ENCODE peak calls at places on chromosome 20, in seven cellular contexts. W is naive thymus-derived CD4-positive, alpha-beta T cell; G is lower lobe of right lung; D is Peyer's patch; N is cardiac muscle cell; M is heart right ventricle; A is psoas muscle. Y is an unnamed sample. For H3K36me3, the result is how much of the 10 kb centered on the place peaks cover.

GRCh38 chr20:56400001-56400640 is 7.7 kb downstream of the CSTF1 start:
- DNase-seq in W (peak), G (no peak), D (no peak), N (peak), M (no peak), A (no peak), Y (peak)

GRCh38 chr20:58621906-58622548 is 29.1 kb upstream of the STX16 start:
- DNase-seq in W (no peak), G (no peak), D (peak), N (no peak), M (no peak), A (no peak), Y (no peak)

GRCh38 chr20:13858496-13859270 is 73.9 kb downstream of the NDUFAF5 start:
- DNase-seq in W (no peak), G (no peak), D (no peak), N (no peak), M (no peak), A (no peak), Y (no peak)

GRCh38 chr20:32752458-32753250 is 9.4 kb upstream of the COMMD7 start:
- DNase-seq in W (no peak), G (no peak), D (no peak), N (peak), M (no peak), A (no peak), Y (no peak)

GRCh38 chr20:33209789-33210188 is 7.4 kb upstream of the BPIFA3 start:
- DNase-seq in W (peak), G (peak), D (peak), N (peak), M (peak), A (peak), Y (peak)

GRCh38 chr20:25476106-25477105 is 68.9 kb downstream of the GINS1 start:
- DNase-seq in W (no peak), G (no peak), D (no peak), N (no peak), M (no peak), A (no peak), Y (no peak)

GRCh38 chr20:19404836-19405235 is 192.4 kb downstream of the SLC24A3 start:
- DNase-seq in W (no peak), G (no peak), D (no peak), N (no peak), M (no peak), A (no peak), Y (no peak)

GRCh38 chr20:32457476-32457986 is 99.4 kb downstream of the ASXL1 start:
- DNase-seq in W (no peak), G (peak), D (no peak), N (peak), M (peak), A (peak), Y (no peak)

GRCh38 chr20:59603727-59604608 is at the start of gene PHACTR3:
- DNase-seq in W (no peak), G (no peak), D (no peak), N (no peak), M (no peak), A (no peak), Y (no peak)

GRCh38 chr20:33407251-33407650 is 5.9 kb upstream of the CDK5RAP1 start:
- DNase-seq in W (no peak), G (no peak), D (no peak), N (no peak), M (no peak), A (no peak), Y (no peak)

GRCh38 chr20:51710503-51710902 is 57.7 kb downstream of the ATP9A start:
- DNase-seq in W (no peak), G (no peak), D (no peak), N (no peak), M (no peak), A (no peak), Y (no peak)

GRCh38 chr20:53751394-53752368 is 158.0 kb upstream of the ZNF217 start:
- DNase-seq in W (peak), G (no peak), D (no peak), N (peak), M (no peak), A (no peak), Y (no peak)

GRCh38 chr20:25356294-25356933 is 34.2 kb downstream of the ABHD12 start:
- DNase-seq in W (no peak), G (no peak), D (no peak), N (no peak), M (no peak), A (no peak), Y (no peak)

GRCh38 chr20:10651227-10651990 is 22.4 kb downstream of the JAG1 start:
- DNase-seq in W (no peak), G (no peak), D (no peak), N (no peak), M (no peak), A (no peak), Y (no peak)

GRCh38 chr20:25378189-25378883 is 12.3 kb downstream of the ABHD12 start:
- DNase-seq in W (no peak), G (no peak), D (no peak), N (no peak), M (no peak), A (no peak), Y (no peak)

GRCh38 chr20:57653910-57654309 is 33.7 kb upstream of the ZBP1 start:
- DNase-seq in W (no peak), G (peak), D (no peak), N (no peak), M (no peak), A (peak), Y (no peak)

GRCh38 chr20:57503035-57503658 is 21.8 kb downstream of the CTCFL start:
- DNase-seq in W (no peak), G (no peak), D (no peak), N (no peak), M (no peak), A (no peak), Y (no peak)

GRCh38 chr20:325889-326644 is 715 bp downstream of the SOX12 start:
- DNase-seq in W (peak), G (peak), D (peak), N (peak), M (peak), A (peak), Y (peak)

GRCh38 chr20:41168281-41169183 is 31.2 kb downstream of the PLCG1 start:
- DNase-seq in W (no peak), G (peak), D (peak), N (no peak), M (no peak), A (peak), Y (no peak)

GRCh38 chr20:33653900-33654596 is 8.1 kb upstream of the C20orf144 start:
- DNase-seq in W (no peak), G (peak), D (peak), N (no peak), M (no peak), A (no peak), Y (no peak)

DNA sequence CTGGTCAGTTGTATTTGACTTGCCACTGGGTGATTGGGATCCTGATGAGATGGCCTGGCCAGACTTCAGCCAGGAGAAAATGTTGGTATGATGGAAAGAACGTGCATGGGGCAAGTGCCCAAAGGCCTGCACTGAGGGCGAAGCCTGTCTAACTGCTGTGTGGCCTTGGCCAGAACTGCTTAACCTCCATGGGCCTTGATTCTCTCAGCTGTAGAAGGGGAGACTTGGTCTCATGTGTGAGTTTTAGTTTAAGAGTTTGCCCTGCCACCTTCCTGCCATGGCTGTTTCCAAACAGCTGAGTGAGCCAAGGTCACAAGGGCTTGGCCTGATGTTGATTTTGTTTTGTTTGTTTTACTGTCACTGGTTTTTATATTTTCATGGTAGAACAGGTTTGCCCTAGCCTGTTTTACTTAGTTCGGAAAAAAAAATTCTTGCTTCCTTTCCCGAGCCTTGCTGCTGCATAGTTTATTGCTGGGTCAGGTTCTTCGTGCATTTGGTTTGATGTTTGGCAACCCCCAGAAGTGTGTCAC is 35.3 kb downstream of the DSTN start:
- DNase-seq in W (no peak), G (no peak), D (no peak), N (no peak), M (no peak), A (no peak), Y (no peak)
- H3K36me3 ChIP-seq in W (under half), G (half or more), D (under half), N (half or more), M (half or more), A (half or more), Y (under half)

GRCh38 chr20:3323398-3323797 is 84.1 kb downstream of the DNAAF9 start:
- DNase-seq in W (no peak), G (no peak), D (no peak), N (no peak), M (no peak), A (no peak), Y (no peak)
- H3K36me3 ChIP-seq in W (under half), G (half or more), D (under half), N (under half), M (half or more), A (half or more), Y (under half)

DNA sequence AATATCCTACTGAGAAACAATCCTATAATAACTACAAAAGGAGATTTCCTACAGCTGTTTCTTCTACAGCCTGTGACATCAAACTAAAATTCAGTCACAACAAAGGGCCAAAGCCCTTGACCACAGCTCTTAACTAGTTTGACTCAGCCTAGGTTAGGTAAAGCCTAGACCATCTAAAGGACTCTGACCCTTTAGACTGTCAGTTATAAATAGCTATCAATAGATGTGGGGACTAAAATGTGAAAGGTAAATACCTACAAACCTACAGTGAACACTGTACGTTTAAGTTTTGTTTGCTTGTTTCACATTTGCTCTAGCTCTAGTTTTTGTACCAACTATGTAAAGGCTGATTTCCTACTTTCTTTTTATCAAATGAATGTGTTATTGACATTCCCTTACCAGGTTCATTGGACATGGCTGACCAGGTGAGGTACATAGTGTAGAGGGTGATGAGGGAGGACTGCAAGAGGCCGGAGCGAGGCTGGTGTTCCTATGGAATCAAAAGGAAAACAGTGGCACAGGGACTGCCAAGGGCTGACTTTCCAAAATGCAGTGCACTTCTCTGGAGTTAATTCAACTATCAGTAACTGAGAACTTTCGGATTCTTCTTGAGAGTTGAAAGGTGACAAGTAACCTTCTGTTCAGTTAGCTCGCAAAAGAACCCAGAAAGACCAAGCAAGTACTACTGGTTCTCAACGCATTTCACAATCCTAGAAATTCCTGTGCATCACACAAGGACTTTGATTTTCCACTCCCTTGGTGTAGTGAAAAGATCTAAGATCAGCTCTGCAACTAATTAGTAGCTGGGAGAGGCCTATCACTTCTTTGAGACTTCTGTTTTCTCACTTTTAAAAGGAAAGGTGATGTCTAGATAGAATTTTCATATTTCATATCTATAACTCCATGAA is 17.2 kb downstream of the SERINC3 start:
- DNase-seq in W (no peak), G (no peak), D (no peak), N (no peak), M (no peak), A (no peak), Y (no peak)
- H3K36me3 ChIP-seq in W (half or more), G (half or more), D (half or more), N (half or more), M (half or more), A (half or more), Y (half or more)

GRCh38 chr20:35968930-35969329 is 540 bp downstream of the CNBD2 start:
- DNase-seq in W (no peak), G (no peak), D (no peak), N (no peak), M (no peak), A (no peak), Y (no peak)

GRCh38 chr20:35967979-35968640 is at the start of gene CNBD2:
- DNase-seq in W (no peak), G (no peak), D (no peak), N (no peak), M (no peak), A (no peak), Y (no peak)

GRCh38 chr20:35963878-35964277 is 4.5 kb upstream of the CNBD2 start:
- DNase-seq in W (no peak), G (no peak), D (no peak), N (no peak), M (no peak), A (no peak), Y (no peak)
- H3K36me3 ChIP-seq in W (under half), G (under half), D (under half), N (under half), M (under half), A (under half), Y (under half)

GRCh38 chr20:48629069-48629959 is 198.5 kb downstream of the PREX1 start:
- DNase-seq in W (no peak), G (peak), D (peak), N (no peak), M (no peak), A (peak), Y (no peak)
- H3K36me3 ChIP-seq in W (under half), G (half or more), D (under half), N (under half), M (under half), A (under half), Y (half or more)

DNA sequence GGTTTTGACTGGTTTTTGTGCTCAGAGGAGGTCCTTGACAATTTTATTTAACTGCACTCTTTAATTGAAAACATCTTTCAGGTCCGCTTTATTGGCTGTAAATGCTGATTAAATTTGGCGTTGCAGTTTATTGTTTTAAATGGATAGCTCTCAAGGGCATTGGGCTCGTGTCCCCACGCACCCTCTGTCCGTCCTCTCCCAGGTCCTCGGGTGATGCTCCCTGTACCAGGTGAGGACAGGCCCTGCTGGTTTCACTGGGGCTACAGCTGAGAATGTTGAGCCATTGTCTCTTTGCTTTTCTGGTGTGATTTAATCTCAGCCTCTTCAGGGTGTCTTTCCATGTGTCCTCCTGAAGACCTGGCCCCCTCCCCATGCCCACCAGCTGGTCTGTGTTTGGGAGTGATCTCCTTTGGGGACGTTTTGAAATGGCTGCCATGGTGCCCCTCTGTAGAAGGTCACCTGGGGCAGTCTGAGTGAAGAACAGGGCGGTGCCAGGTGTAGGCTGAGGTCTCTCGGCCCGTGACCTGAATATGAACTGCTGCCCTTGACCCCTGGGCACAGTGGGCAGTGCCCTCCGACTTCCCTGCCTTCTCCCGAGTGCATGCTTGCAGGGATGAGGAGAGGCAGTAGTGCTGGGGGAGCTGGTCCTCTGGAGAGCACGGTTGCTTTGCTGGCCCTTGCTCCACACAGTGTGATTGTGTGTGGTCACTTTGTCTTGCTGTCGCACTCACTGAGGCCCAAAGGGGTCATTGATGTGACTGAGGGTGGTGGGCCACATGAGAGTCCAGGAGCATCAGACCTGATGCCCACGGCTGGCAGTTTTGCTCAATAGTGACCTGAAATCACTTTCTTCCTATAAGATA is 12.5 kb upstream of the C20orf204 start:
- DNase-seq in W (no peak), G (no peak), D (no peak), N (no peak), M (no peak), A (no peak), Y (no peak)
- H3K36me3 ChIP-seq in W (half or more), G (half or more), D (half or more), N (under half), M (half or more), A (half or more), Y (half or more)

DNA sequence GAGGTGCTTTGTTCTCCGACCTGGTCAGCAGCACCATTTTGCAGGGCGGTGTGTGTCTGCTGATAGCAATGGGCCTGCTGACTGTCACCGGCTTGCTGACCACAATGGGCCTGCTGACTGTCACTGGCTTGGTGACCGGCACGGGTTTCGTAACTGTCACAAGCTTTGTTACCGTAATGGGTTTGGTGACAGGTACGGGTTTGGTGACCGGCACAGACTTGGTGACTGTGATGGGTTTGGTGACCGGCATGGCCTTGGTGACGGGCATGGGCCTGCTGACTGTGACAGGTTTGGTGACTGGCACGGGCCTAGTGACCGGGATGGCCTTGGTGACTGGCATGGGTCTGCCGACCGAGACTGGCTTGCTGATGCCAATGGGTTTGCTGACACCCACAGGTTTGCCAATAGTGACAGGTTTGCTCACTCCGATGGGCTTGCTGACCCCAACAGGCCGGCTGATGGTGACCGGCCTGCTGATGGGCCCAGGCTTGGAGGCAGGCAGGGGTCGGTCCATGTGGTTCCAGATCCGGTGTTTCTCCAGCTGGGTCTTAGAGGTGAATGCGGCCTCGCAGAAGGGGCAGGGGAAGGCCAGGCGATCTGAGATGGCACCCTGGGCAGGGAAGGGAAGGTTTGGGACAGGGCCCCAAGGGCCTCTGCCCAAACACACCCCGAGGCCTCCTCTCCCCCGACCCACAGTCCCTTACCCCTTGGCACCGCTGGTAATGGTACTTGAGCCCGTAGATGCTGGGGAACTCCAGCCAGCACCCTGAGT is 3.4 kb downstream of the ZNF512B start:
- DNase-seq in W (no peak), G (peak), D (peak), N (no peak), M (peak), A (peak), Y (no peak)
- H3K36me3 ChIP-seq in W (half or more), G (half or more), D (under half), N (under half), M (half or more), A (under half), Y (under half)

GRCh38 chr20:50127587-50128519 is 14.9 kb upstream of the UBE2V1 start:
- DNase-seq in W (no peak), G (no peak), D (no peak), N (no peak), M (no peak), A (no peak), Y (no peak)

GRCh38 chr20:50128520-50128905 is 15.6 kb upstream of the UBE2V1 start:
- DNase-seq in W (no peak), G (no peak), D (no peak), N (no peak), M (no peak), A (no peak), Y (no peak)

GRCh38 chr20:50124496-50124895 is 11.5 kb upstream of the UBE2V1 start:
- DNase-seq in W (no peak), G (no peak), D (no peak), N (no peak), M (no peak), A (peak), Y (no peak)

GRCh38 chr20:50129662-50130345 is 16.9 kb upstream of the UBE2V1 start:
- DNase-seq in W (no peak), G (no peak), D (no peak), N (no peak), M (no peak), A (no peak), Y (no peak)

DNA sequence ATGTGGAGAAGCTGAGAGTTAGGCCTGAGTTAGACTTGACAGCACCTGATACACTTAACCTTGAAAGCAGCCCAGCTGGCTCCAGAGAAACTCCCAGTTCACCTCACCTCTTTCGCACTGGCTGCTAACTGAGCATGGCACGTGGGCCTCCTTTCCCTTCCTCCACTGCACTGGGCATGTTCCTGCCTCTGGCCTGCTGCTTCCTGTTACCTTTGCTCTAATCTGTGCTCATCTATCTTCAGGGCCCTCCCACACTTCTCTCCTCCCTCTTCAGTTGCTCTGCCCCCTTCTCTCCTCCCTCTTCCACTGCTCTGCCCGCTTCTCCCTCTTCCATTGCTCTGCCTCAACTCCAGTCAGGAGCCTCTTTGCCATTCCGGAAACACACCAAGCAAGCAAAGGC is 13.7 kb upstream of the UBE2V1 start:
- DNase-seq in W (no peak), G (peak), D (peak), N (no peak), M (no peak), A (peak), Y (no peak)
- H3K36me3 ChIP-seq in W (half or more), G (half or more), D (half or more), N (under half), M (half or more), A (half or more), Y (half or more)

DNA sequence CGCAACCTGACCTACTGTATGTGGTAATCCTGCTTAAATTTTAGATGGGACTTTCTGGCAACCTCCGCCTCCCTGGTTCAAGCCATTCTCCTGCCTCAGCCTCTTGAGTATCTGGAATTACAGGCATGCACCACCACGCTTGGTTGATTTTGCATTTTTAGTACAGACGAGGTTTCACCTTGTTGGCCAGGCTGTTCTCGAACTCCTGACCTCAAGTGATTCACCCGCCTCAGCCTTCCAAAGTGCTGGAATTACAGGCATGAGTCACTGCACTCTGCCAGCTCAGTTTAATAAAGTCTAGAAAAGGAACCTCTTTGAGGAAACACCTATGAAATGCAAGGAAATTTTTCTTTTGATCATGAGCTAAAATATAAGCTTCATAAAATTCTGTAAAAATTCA is 9.0 kb upstream of the PLCB4 start:
- DNase-seq in W (no peak), G (no peak), D (no peak), N (no peak), M (no peak), A (no peak), Y (no peak)
- H3K36me3 ChIP-seq in W (under half), G (under half), D (under half), N (under half), M (under half), A (under half), Y (under half)

Y was measured in CD4-positive, CD25-positive, alpha-beta regulatory T cell.